ENCODE peak calls at places on chromosomes 7 and 10, in five cellular contexts. One of them, this sample, is unnamed.

GRCh38 chr10:69449841-69450240 is 1.4 kb upstream of the TSPAN15 start:
- DNase-seq in NCI-H1105 treated with DMSO at 0.1 percent for 48 hours: peak
- DNase-seq in stomach: peak
- DNase-seq in ovary: no peak
- DNase-seq in dorsolateral prefrontal cortex: peak
- DNase-seq in this sample: no peak

GRCh38 chr7:150992833-150993302 is 2.1 kb downstream of the NOS3 start:
- DNase-seq in NCI-H1105 treated with DMSO at 0.1 percent for 48 hours: peak
- DNase-seq in stomach: no peak
- DNase-seq in ovary: no peak
- DNase-seq in dorsolateral prefrontal cortex: no peak
- DNase-seq in this sample: no peak

GRCh38 chr7:102875700-102876192 is 37.1 kb upstream of the LRRC17 start:
- DNase-seq in NCI-H1105 treated with DMSO at 0.1 percent for 48 hours: no peak
- DNase-seq in stomach: peak
- DNase-seq in ovary: no peak
- DNase-seq in dorsolateral prefrontal cortex: no peak
- DNase-seq in this sample: no peak

GRCh38 chr7:135970682-135971365 is 6.3 kb downstream of the MTPN start:
- DNase-seq in NCI-H1105 treated with DMSO at 0.1 percent for 48 hours: no peak
- DNase-seq in stomach: no peak
- DNase-seq in ovary: no peak
- DNase-seq in dorsolateral prefrontal cortex: no peak
- DNase-seq in this sample: no peak

GRCh38 chr10:132526676-132527075 is 10.9 kb upstream of the INPP5A start:
- DNase-seq in NCI-H1105 treated with DMSO at 0.1 percent for 48 hours: no peak
- DNase-seq in stomach: no peak
- DNase-seq in ovary: no peak
- DNase-seq in dorsolateral prefrontal cortex: no peak
- DNase-seq in this sample: no peak

GRCh38 chr10:105797234-105797890 is 1156.3 kb downstream of the SORCS3 start:
- DNase-seq in NCI-H1105 treated with DMSO at 0.1 percent for 48 hours: peak
- DNase-seq in stomach: no peak
- DNase-seq in ovary: no peak
- DNase-seq in dorsolateral prefrontal cortex: no peak
- DNase-seq in this sample: no peak

GRCh38 chr10:121732676-121733445 is 134.6 kb upstream of the FGFR2 start:
- DNase-seq in NCI-H1105 treated with DMSO at 0.1 percent for 48 hours: no peak
- DNase-seq in stomach: no peak
- DNase-seq in ovary: no peak
- DNase-seq in dorsolateral prefrontal cortex: no peak
- DNase-seq in this sample: no peak

GRCh38 chr7:85699482-85699881 is 512.6 kb upstream of the SEMA3D start:
- DNase-seq in NCI-H1105 treated with DMSO at 0.1 percent for 48 hours: no peak
- DNase-seq in stomach: no peak
- DNase-seq in ovary: no peak
- DNase-seq in dorsolateral prefrontal cortex: no peak
- DNase-seq in this sample: no peak

GRCh38 chr7:150803161-150803860 is 2.7 kb downstream of the TMEM176A start:
- DNase-seq in NCI-H1105 treated with DMSO at 0.1 percent for 48 hours: no peak
- DNase-seq in stomach: no peak
- DNase-seq in ovary: no peak
- DNase-seq in dorsolateral prefrontal cortex: no peak
- DNase-seq in this sample: no peak

GRCh38 chr7:34787586-34787985 is 129.6 kb downstream of the NPSR1 start:
- DNase-seq in NCI-H1105 treated with DMSO at 0.1 percent for 48 hours: no peak
- DNase-seq in stomach: no peak
- DNase-seq in ovary: no peak
- DNase-seq in dorsolateral prefrontal cortex: no peak
- DNase-seq in this sample: no peak

GRCh38 chr7:81672872-81673271 is 97.0 kb downstream of the HGF start:
- DNase-seq in NCI-H1105 treated with DMSO at 0.1 percent for 48 hours: no peak
- DNase-seq in stomach: no peak
- DNase-seq in ovary: no peak
- DNase-seq in dorsolateral prefrontal cortex: no peak
- DNase-seq in this sample: no peak

GRCh38 chr10:81889181-81889769 is 14.3 kb downstream of the NRG3 start:
- DNase-seq in NCI-H1105 treated with DMSO at 0.1 percent for 48 hours: no peak
- DNase-seq in stomach: no peak
- DNase-seq in ovary: no peak
- DNase-seq in dorsolateral prefrontal cortex: no peak
- DNase-seq in this sample: no peak

GRCh38 chr10:116671274-116671926 is 50.6 kb downstream of the PNLIPRP2 start:
- DNase-seq in NCI-H1105 treated with DMSO at 0.1 percent for 48 hours: peak
- DNase-seq in stomach: no peak
- DNase-seq in ovary: no peak
- DNase-seq in dorsolateral prefrontal cortex: no peak
- DNase-seq in this sample: no peak

GRCh38 chr10:102945989-102946388 is 27.9 kb downstream of the CNNM2 start:
- DNase-seq in NCI-H1105 treated with DMSO at 0.1 percent for 48 hours: no peak
- DNase-seq in stomach: no peak
- DNase-seq in ovary: no peak
- DNase-seq in dorsolateral prefrontal cortex: no peak
- DNase-seq in this sample: no peak

GRCh38 chr7:157989611-157990010 is 598.0 kb downstream of the PTPRN2 start:
- DNase-seq in NCI-H1105 treated with DMSO at 0.1 percent for 48 hours: no peak
- DNase-seq in stomach: no peak
- DNase-seq in ovary: no peak
- DNase-seq in dorsolateral prefrontal cortex: no peak
- DNase-seq in this sample: no peak

GRCh38 chr10:94524711-94525110 is 20.9 kb upstream of the HELLS start:
- DNase-seq in NCI-H1105 treated with DMSO at 0.1 percent for 48 hours: no peak
- DNase-seq in stomach: no peak
- DNase-seq in ovary: no peak
- DNase-seq in dorsolateral prefrontal cortex: no peak
- DNase-seq in this sample: no peak

GRCh38 chr7:123798527-123799188 is 46.3 kb upstream of the HYAL4 start:
- DNase-seq in NCI-H1105 treated with DMSO at 0.1 percent for 48 hours: no peak
- DNase-seq in stomach: no peak
- DNase-seq in ovary: no peak
- DNase-seq in dorsolateral prefrontal cortex: no peak
- DNase-seq in this sample: no peak

GRCh38 chr7:146661929-146662328 is 545.3 kb downstream of the CNTNAP2 start:
- DNase-seq in NCI-H1105 treated with DMSO at 0.1 percent for 48 hours: no peak
- DNase-seq in stomach: no peak
- DNase-seq in ovary: no peak
- DNase-seq in dorsolateral prefrontal cortex: no peak
- DNase-seq in this sample: no peak

This sample was measured in mesenteric fat pad.